ENCODE peak calls at places on chromosomes 5 and 9, in nine cellular contexts. One of them, this sample, is unnamed.

GRCh38 chr5:41145306-41145705 is 68.0 kb downstream of the C6 start:
- DNase-seq in HFF-Myc: no peak
- DNase-seq in activated gamma-delta T cell treated with Interleukin-2 at 50 U/mL for 16 hours: no peak
- DNase-seq in HFFc6: no peak
- DNase-seq in HT1080: no peak
- DNase-seq in stimulated activated naive CD8-positive, alpha-beta T cell treated with anti-CD3 and anti-CD28 coated beads, Interleukin-15, amount 100 ng/mL, for 72 hours: no peak
- DNase-seq in epithelial cell of esophagus: no peak
- DNase-seq in NCI-H69: no peak
- DNase-seq in neural crest cell: no peak
- DNase-seq in this sample: no peak

GRCh38 chr5:35160486-35161116 is 69.7 kb downstream of the PRLR start:
- DNase-seq in stimulated activated naive CD8-positive, alpha-beta T cell treated with anti-CD3 and anti-CD28 coated beads, Interleukin-15, amount 100 ng/mL, for 72 hours: peak
- DNase-seq in HT1080: no peak
- DNase-seq in neural crest cell: no peak
- DNase-seq in activated gamma-delta T cell treated with Interleukin-2 at 50 U/mL for 16 hours: no peak
- DNase-seq in HFF-Myc: no peak
- DNase-seq in epithelial cell of esophagus: no peak
- DNase-seq in HFFc6: no peak
- DNase-seq in NCI-H69: no peak
- DNase-seq in this sample: no peak

GRCh38 chr9:119991797-119992196 is 588.2 kb downstream of the CDK5RAP2 start:
- DNase-seq in NCI-H69: no peak
- DNase-seq in activated gamma-delta T cell treated with Interleukin-2 at 50 U/mL for 16 hours: no peak
- DNase-seq in neural crest cell: no peak
- DNase-seq in HFF-Myc: no peak
- DNase-seq in HFFc6: no peak
- DNase-seq in HT1080: no peak
- DNase-seq in epithelial cell of esophagus: no peak
- DNase-seq in stimulated activated naive CD8-positive, alpha-beta T cell treated with anti-CD3 and anti-CD28 coated beads, Interleukin-15, amount 100 ng/mL, for 72 hours: no peak
- DNase-seq in this sample: no peak

GRCh38 chr5:176568657-176569056 is 19.5 kb downstream of the CDHR2 start:
- DNase-seq in stimulated activated naive CD8-positive, alpha-beta T cell treated with anti-CD3 and anti-CD28 coated beads, Interleukin-15, amount 100 ng/mL, for 72 hours: no peak
- DNase-seq in HT1080: no peak
- DNase-seq in HFFc6: no peak
- DNase-seq in HFF-Myc: no peak
- DNase-seq in neural crest cell: no peak
- DNase-seq in epithelial cell of esophagus: no peak
- DNase-seq in NCI-H69: no peak
- DNase-seq in activated gamma-delta T cell treated with Interleukin-2 at 50 U/mL for 16 hours: no peak
- DNase-seq in this sample: no peak

GRCh38 chr5:178460598-178461425 is 129.4 kb downstream of the COL23A1 start:
- DNase-seq in HT1080: peak
- DNase-seq in activated gamma-delta T cell treated with Interleukin-2 at 50 U/mL for 16 hours: peak
- DNase-seq in stimulated activated naive CD8-positive, alpha-beta T cell treated with anti-CD3 and anti-CD28 coated beads, Interleukin-15, amount 100 ng/mL, for 72 hours: peak
- DNase-seq in HFFc6: no peak
- DNase-seq in neural crest cell: peak
- DNase-seq in HFF-Myc: no peak
- DNase-seq in epithelial cell of esophagus: peak
- DNase-seq in NCI-H69: peak
- DNase-seq in this sample: peak

GRCh38 chr5:36507332-36507952 is 99.0 kb upstream of the SLC1A3 start:
- DNase-seq in stimulated activated naive CD8-positive, alpha-beta T cell treated with anti-CD3 and anti-CD28 coated beads, Interleukin-15, amount 100 ng/mL, for 72 hours: peak
- DNase-seq in activated gamma-delta T cell treated with Interleukin-2 at 50 U/mL for 16 hours: peak
- DNase-seq in HT1080: peak
- DNase-seq in neural crest cell: peak
- DNase-seq in NCI-H69: peak
- DNase-seq in HFF-Myc: peak
- DNase-seq in HFFc6: peak
- DNase-seq in epithelial cell of esophagus: peak
- DNase-seq in this sample: peak

GRCh38 chr5:54881286-54882005 is 103.9 kb downstream of the ESM1 start:
- DNase-seq in epithelial cell of esophagus: peak
- DNase-seq in neural crest cell: no peak
- DNase-seq in HFFc6: no peak
- DNase-seq in HFF-Myc: no peak
- DNase-seq in HT1080: peak
- DNase-seq in NCI-H69: no peak
- DNase-seq in activated gamma-delta T cell treated with Interleukin-2 at 50 U/mL for 16 hours: no peak
- DNase-seq in stimulated activated naive CD8-positive, alpha-beta T cell treated with anti-CD3 and anti-CD28 coated beads, Interleukin-15, amount 100 ng/mL, for 72 hours: peak
- DNase-seq in this sample: peak

GRCh38 chr9:95511232-95511951 is 5.4 kb downstream of the PTCH1 start:
- DNase-seq in neural crest cell: peak
- DNase-seq in HFF-Myc: no peak
- DNase-seq in HT1080: peak
- DNase-seq in NCI-H69: peak
- DNase-seq in stimulated activated naive CD8-positive, alpha-beta T cell treated with anti-CD3 and anti-CD28 coated beads, Interleukin-15, amount 100 ng/mL, for 72 hours: peak
- DNase-seq in epithelial cell of esophagus: peak
- DNase-seq in HFFc6: peak
- DNase-seq in activated gamma-delta T cell treated with Interleukin-2 at 50 U/mL for 16 hours: peak
- DNase-seq in this sample: peak

GRCh38 chr5:80937591-80937990 is 22.6 kb upstream of the RASGRF2 start:
- DNase-seq in NCI-H69: no peak
- DNase-seq in neural crest cell: no peak
- DNase-seq in stimulated activated naive CD8-positive, alpha-beta T cell treated with anti-CD3 and anti-CD28 coated beads, Interleukin-15, amount 100 ng/mL, for 72 hours: no peak
- DNase-seq in HFF-Myc: no peak
- DNase-seq in HFFc6: peak
- DNase-seq in activated gamma-delta T cell treated with Interleukin-2 at 50 U/mL for 16 hours: no peak
- DNase-seq in epithelial cell of esophagus: no peak
- DNase-seq in HT1080: peak
- DNase-seq in this sample: no peak

GRCh38 chr9:93826905-93827544 is 128.1 kb downstream of the BARX1 start:
- DNase-seq in HT1080: no peak
- DNase-seq in stimulated activated naive CD8-positive, alpha-beta T cell treated with anti-CD3 and anti-CD28 coated beads, Interleukin-15, amount 100 ng/mL, for 72 hours: no peak
- DNase-seq in epithelial cell of esophagus: no peak
- DNase-seq in neural crest cell: no peak
- DNase-seq in HFFc6: no peak
- DNase-seq in activated gamma-delta T cell treated with Interleukin-2 at 50 U/mL for 16 hours: no peak
- DNase-seq in NCI-H69: no peak
- DNase-seq in HFF-Myc: no peak
- DNase-seq in this sample: no peak

GRCh38 chr5:131525805-131526204 is 109.2 kb downstream of the RAPGEF6 start:
- DNase-seq in neural crest cell: no peak
- DNase-seq in epithelial cell of esophagus: no peak
- DNase-seq in activated gamma-delta T cell treated with Interleukin-2 at 50 U/mL for 16 hours: no peak
- DNase-seq in stimulated activated naive CD8-positive, alpha-beta T cell treated with anti-CD3 and anti-CD28 coated beads, Interleukin-15, amount 100 ng/mL, for 72 hours: no peak
- DNase-seq in HFF-Myc: no peak
- DNase-seq in HFFc6: no peak
- DNase-seq in HT1080: no peak
- DNase-seq in NCI-H69: no peak
- DNase-seq in this sample: no peak

GRCh38 chr5:102295534-102296228 is 403 bp downstream of the SLCO4C1 start:
- DNase-seq in HFFc6: no peak
- DNase-seq in HT1080: no peak
- DNase-seq in NCI-H69: peak
- DNase-seq in activated gamma-delta T cell treated with Interleukin-2 at 50 U/mL for 16 hours: no peak
- DNase-seq in HFF-Myc: no peak
- DNase-seq in neural crest cell: no peak
- DNase-seq in stimulated activated naive CD8-positive, alpha-beta T cell treated with anti-CD3 and anti-CD28 coated beads, Interleukin-15, amount 100 ng/mL, for 72 hours: no peak
- DNase-seq in epithelial cell of esophagus: no peak
- DNase-seq in this sample: no peak